ENCODE peak calls at places on chromosomes 13 and 19, in seven cellular contexts. One of them, this sample, is unnamed.

GRCh38 chr19:32041681-32042292 is 303.6 kb upstream of the ZNF507 start:
- DNase-seq in tibial nerve: no peak
- DNase-seq in GM23338: peak
- DNase-seq in OCI-LY7: peak
- DNase-seq in mucosa of descending colon: peak
- DNase-seq in BE2C: peak
- DNase-seq in CD8-positive, alpha-beta T cell: no peak
- DNase-seq in this sample: no peak

GRCh38 chr13:34265016-34265692 is 447.2 kb downstream of the RFC3 start:
- DNase-seq in tibial nerve: no peak
- DNase-seq in GM23338: no peak
- DNase-seq in OCI-LY7: no peak
- DNase-seq in mucosa of descending colon: no peak
- DNase-seq in BE2C: no peak
- DNase-seq in CD8-positive, alpha-beta T cell: no peak
- DNase-seq in this sample: no peak

GRCh38 chr13:100520936-100521765 is 67.4 kb downstream of the GGACT start:
- DNase-seq in tibial nerve: no peak
- DNase-seq in GM23338: peak
- DNase-seq in OCI-LY7: no peak
- DNase-seq in mucosa of descending colon: no peak
- DNase-seq in BE2C: no peak
- DNase-seq in CD8-positive, alpha-beta T cell: no peak
- DNase-seq in this sample: no peak

GRCh38 chr13:95784161-95784880 is 107.4 kb downstream of the DNAJC3 start:
- DNase-seq in tibial nerve: no peak
- DNase-seq in GM23338: no peak
- DNase-seq in OCI-LY7: no peak
- DNase-seq in mucosa of descending colon: no peak
- DNase-seq in BE2C: no peak
- DNase-seq in CD8-positive, alpha-beta T cell: no peak
- DNase-seq in this sample: no peak

GRCh38 chr13:41515491-41516139 is 58.3 kb downstream of the RGCC start:
- DNase-seq in tibial nerve: no peak
- DNase-seq in GM23338: no peak
- DNase-seq in OCI-LY7: no peak
- DNase-seq in mucosa of descending colon: no peak
- DNase-seq in BE2C: no peak
- DNase-seq in CD8-positive, alpha-beta T cell: no peak
- DNase-seq in this sample: no peak

GRCh38 chr19:31718041-31718440 is 368.8 kb upstream of the TSHZ3 start:
- DNase-seq in tibial nerve: no peak
- DNase-seq in GM23338: no peak
- DNase-seq in OCI-LY7: no peak
- DNase-seq in mucosa of descending colon: no peak
- DNase-seq in BE2C: no peak
- DNase-seq in CD8-positive, alpha-beta T cell: no peak
- DNase-seq in this sample: no peak

GRCh38 chr13:65966991-65967451 is 1263.1 kb downstream of the PCDH9 start:
- DNase-seq in tibial nerve: no peak
- DNase-seq in GM23338: peak
- DNase-seq in OCI-LY7: peak
- DNase-seq in mucosa of descending colon: no peak
- DNase-seq in BE2C: peak
- DNase-seq in CD8-positive, alpha-beta T cell: no peak
- DNase-seq in this sample: no peak

GRCh38 chr13:106499905-106500304 is 35.6 kb downstream of the EFNB2 start:
- DNase-seq in tibial nerve: no peak
- DNase-seq in GM23338: no peak
- DNase-seq in OCI-LY7: no peak
- DNase-seq in mucosa of descending colon: no peak
- DNase-seq in BE2C: no peak
- DNase-seq in CD8-positive, alpha-beta T cell: no peak
- DNase-seq in this sample: no peak

GRCh38 chr19:3149526-3150505 is 14.0 kb downstream of the GNA15 start:
- DNase-seq in tibial nerve: no peak
- DNase-seq in GM23338: peak
- DNase-seq in OCI-LY7: no peak
- DNase-seq in mucosa of descending colon: no peak
- DNase-seq in BE2C: no peak
- DNase-seq in CD8-positive, alpha-beta T cell: no peak
- DNase-seq in this sample: no peak

GRCh38 chr13:79423801-79424642 is 18.0 kb upstream of the RBM26 start:
- DNase-seq in tibial nerve: no peak
- DNase-seq in GM23338: peak
- DNase-seq in OCI-LY7: peak
- DNase-seq in mucosa of descending colon: no peak
- DNase-seq in BE2C: no peak
- DNase-seq in CD8-positive, alpha-beta T cell: no peak
- DNase-seq in this sample: peak

GRCh38 chr19:19385900-19386339 is 19.6 kb upstream of the GATAD2A start:
- DNase-seq in tibial nerve: no peak
- DNase-seq in GM23338: peak
- DNase-seq in OCI-LY7: peak
- DNase-seq in mucosa of descending colon: no peak
- DNase-seq in BE2C: no peak
- DNase-seq in CD8-positive, alpha-beta T cell: no peak
- DNase-seq in this sample: no peak

GRCh38 chr19:12331211-12331941 is 2.1 kb downstream of the ZNF563 start:
- DNase-seq in tibial nerve: no peak
- DNase-seq in GM23338: no peak
- DNase-seq in OCI-LY7: peak
- DNase-seq in mucosa of descending colon: no peak
- DNase-seq in BE2C: no peak
- DNase-seq in CD8-positive, alpha-beta T cell: no peak
- DNase-seq in this sample: peak

GRCh38 chr13:61824168-61824567 is 408.5 kb upstream of the PCDH20 start:
- DNase-seq in tibial nerve: no peak
- DNase-seq in GM23338: no peak
- DNase-seq in OCI-LY7: no peak
- DNase-seq in mucosa of descending colon: no peak
- DNase-seq in BE2C: no peak
- DNase-seq in CD8-positive, alpha-beta T cell: no peak
- DNase-seq in this sample: no peak

GRCh38 chr13:52027832-52028231 is 3.3 kb downstream of the UTP14C start:
- DNase-seq in tibial nerve: no peak
- DNase-seq in GM23338: no peak
- DNase-seq in OCI-LY7: no peak
- DNase-seq in mucosa of descending colon: no peak
- DNase-seq in BE2C: no peak
- DNase-seq in CD8-positive, alpha-beta T cell: no peak
- DNase-seq in this sample: no peak

DNA sequence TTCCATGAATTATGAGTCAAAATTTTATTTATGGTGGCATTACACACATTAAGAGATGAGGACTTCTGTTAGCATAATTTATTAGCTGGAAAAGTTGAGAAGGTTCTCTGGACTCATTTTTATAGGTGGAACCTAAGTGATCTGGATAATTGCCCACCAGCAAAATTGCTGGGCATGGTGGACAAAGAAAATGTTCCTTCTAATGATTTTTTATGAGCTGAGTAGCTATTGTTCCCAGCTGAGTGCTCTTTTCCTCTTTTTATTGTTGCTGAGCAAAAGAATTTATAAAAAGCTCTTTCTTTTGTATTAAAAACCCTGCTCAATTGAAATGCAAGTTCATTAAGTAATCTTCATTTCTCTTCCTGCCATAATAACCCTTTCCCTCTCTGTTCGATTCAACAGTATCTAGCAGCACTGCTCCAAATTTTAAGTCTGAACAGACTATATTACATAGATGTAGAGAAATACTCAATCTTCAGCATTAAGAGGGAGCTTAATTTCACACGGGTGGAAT is 88.6 kb downstream of the DNAJC15 start:
- DNase-seq in tibial nerve: no peak
- DNase-seq in GM23338: no peak
- DNase-seq in OCI-LY7: no peak
- DNase-seq in mucosa of descending colon: no peak
- DNase-seq in BE2C: no peak
- DNase-seq in CD8-positive, alpha-beta T cell: no peak
- DNase-seq in this sample: no peak
- TF ChIP-seq CTCF in tibial nerve: no peak
- TF ChIP-seq CTCF in GM23338: no peak
- TF ChIP-seq CTCF in OCI-LY7: no peak
- TF ChIP-seq CTCF in mucosa of descending colon: no peak
- TF ChIP-seq CTCF in BE2C: no peak
- TF ChIP-seq CTCF in CD8-positive, alpha-beta T cell: no peak
- TF ChIP-seq CTCF in this sample: no peak

GRCh38 chr19:54164369-54165068 is 5.0 kb upstream of the LENG1 start:
- DNase-seq in tibial nerve: no peak
- DNase-seq in GM23338: peak
- DNase-seq in OCI-LY7: no peak
- DNase-seq in mucosa of descending colon: peak
- DNase-seq in BE2C: peak
- DNase-seq in CD8-positive, alpha-beta T cell: peak
- DNase-seq in this sample: no peak
- TF ChIP-seq CTCF in tibial nerve: no peak
- TF ChIP-seq CTCF in GM23338: no peak
- TF ChIP-seq CTCF in OCI-LY7: no peak
- TF ChIP-seq CTCF in mucosa of descending colon: no peak
- TF ChIP-seq CTCF in BE2C: no peak
- TF ChIP-seq CTCF in CD8-positive, alpha-beta T cell: no peak
- TF ChIP-seq CTCF in this sample: no peak

GRCh38 chr19:52590728-52591127 is 20.6 kb downstream of the ZNF701 start:
- DNase-seq in tibial nerve: no peak
- DNase-seq in GM23338: peak
- DNase-seq in OCI-LY7: no peak
- DNase-seq in mucosa of descending colon: no peak
- DNase-seq in BE2C: no peak
- DNase-seq in CD8-positive, alpha-beta T cell: no peak
- DNase-seq in this sample: no peak
- TF ChIP-seq CTCF in tibial nerve: no peak
- TF ChIP-seq CTCF in GM23338: peak
- TF ChIP-seq CTCF in OCI-LY7: peak
- TF ChIP-seq CTCF in mucosa of descending colon: no peak
- TF ChIP-seq CTCF in BE2C: no peak
- TF ChIP-seq CTCF in CD8-positive, alpha-beta T cell: no peak
- TF ChIP-seq CTCF in this sample: no peak

GRCh38 chr13:22256111-22256639 is 585.3 kb downstream of the FGF9 start:
- DNase-seq in tibial nerve: no peak
- DNase-seq in GM23338: no peak
- DNase-seq in OCI-LY7: no peak
- DNase-seq in mucosa of descending colon: no peak
- DNase-seq in BE2C: no peak
- DNase-seq in CD8-positive, alpha-beta T cell: no peak
- DNase-seq in this sample: no peak
- TF ChIP-seq CTCF in tibial nerve: no peak
- TF ChIP-seq CTCF in GM23338: peak
- TF ChIP-seq CTCF in OCI-LY7: peak
- TF ChIP-seq CTCF in mucosa of descending colon: no peak
- TF ChIP-seq CTCF in BE2C: peak
- TF ChIP-seq CTCF in CD8-positive, alpha-beta T cell: no peak
- TF ChIP-seq CTCF in this sample: no peak

GRCh38 chr13:99509477-99509876 is 8.2 kb downstream of the TM9SF2 start:
- DNase-seq in tibial nerve: no peak
- DNase-seq in GM23338: no peak
- DNase-seq in OCI-LY7: no peak
- DNase-seq in mucosa of descending colon: no peak
- DNase-seq in BE2C: no peak
- DNase-seq in CD8-positive, alpha-beta T cell: no peak
- DNase-seq in this sample: no peak

GRCh38 chr13:99506632-99507031 is 5.4 kb downstream of the TM9SF2 start:
- DNase-seq in tibial nerve: no peak
- DNase-seq in GM23338: no peak
- DNase-seq in OCI-LY7: peak
- DNase-seq in mucosa of descending colon: no peak
- DNase-seq in BE2C: no peak
- DNase-seq in CD8-positive, alpha-beta T cell: no peak
- DNase-seq in this sample: peak

GRCh38 chr13:99507054-99507453 is 5.8 kb downstream of the TM9SF2 start:
- DNase-seq in tibial nerve: no peak
- DNase-seq in GM23338: no peak
- DNase-seq in OCI-LY7: no peak
- DNase-seq in mucosa of descending colon: no peak
- DNase-seq in BE2C: no peak
- DNase-seq in CD8-positive, alpha-beta T cell: no peak
- DNase-seq in this sample: no peak

GRCh38 chr13:99501952-99502310 is 659 bp downstream of the TM9SF2 start:
- DNase-seq in tibial nerve: no peak
- DNase-seq in GM23338: peak
- DNase-seq in OCI-LY7: peak
- DNase-seq in mucosa of descending colon: peak
- DNase-seq in BE2C: peak
- DNase-seq in CD8-positive, alpha-beta T cell: no peak
- DNase-seq in this sample: no peak

DNA sequence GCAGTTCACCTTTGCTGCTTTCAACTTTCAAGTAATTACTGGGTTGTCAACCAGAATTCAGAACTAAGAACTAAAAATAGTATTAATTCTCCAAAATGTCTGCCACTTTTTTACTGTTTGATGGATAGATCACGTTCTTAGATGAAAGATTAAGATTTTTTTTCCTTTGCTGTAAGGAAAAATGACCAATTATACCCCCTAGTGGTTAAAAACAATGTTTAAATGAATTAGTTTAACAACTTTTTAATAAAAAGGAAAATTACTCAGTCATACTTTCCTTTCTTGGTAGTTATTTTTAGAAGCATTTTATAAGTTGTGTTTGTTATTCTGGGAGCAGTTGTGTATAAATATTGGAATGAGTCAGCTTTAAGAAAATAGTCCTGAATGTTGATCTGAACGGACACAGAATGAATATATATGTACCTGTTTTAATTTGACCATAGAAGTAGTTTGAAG is 4.6 kb downstream of the TM9SF2 start:
- DNase-seq in tibial nerve: no peak
- DNase-seq in GM23338: no peak
- DNase-seq in OCI-LY7: no peak
- DNase-seq in mucosa of descending colon: no peak
- DNase-seq in BE2C: no peak
- DNase-seq in CD8-positive, alpha-beta T cell: no peak
- DNase-seq in this sample: no peak
- TF ChIP-seq CTCF in tibial nerve: peak
- TF ChIP-seq CTCF in GM23338: peak
- TF ChIP-seq CTCF in OCI-LY7: peak
- TF ChIP-seq CTCF in mucosa of descending colon: no peak
- TF ChIP-seq CTCF in BE2C: no peak
- TF ChIP-seq CTCF in CD8-positive, alpha-beta T cell: peak
- TF ChIP-seq CTCF in this sample: no peak

DNA sequence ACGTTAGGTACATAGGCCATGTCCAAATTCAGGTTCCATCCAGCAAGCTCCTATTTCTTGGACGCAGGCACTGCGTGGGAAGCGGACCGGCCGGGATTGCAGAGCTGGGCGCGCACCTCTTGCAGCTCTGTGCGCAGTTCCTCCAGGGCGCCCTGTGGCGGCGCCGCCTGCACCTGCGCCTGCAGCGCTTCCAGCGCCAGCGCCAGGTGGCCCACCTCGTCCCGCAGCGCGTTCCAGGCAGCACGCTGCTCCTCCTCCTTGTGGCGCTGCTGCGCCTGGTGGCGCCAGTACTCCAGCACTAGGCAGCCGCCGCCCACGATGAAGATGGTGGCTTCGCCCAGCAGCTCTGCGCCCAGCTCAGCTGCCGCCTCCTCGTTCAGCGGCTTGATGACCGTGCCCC is 31.1 kb downstream of the OPA3 start:
- DNase-seq in tibial nerve: no peak
- DNase-seq in GM23338: peak
- DNase-seq in OCI-LY7: no peak
- DNase-seq in mucosa of descending colon: peak
- DNase-seq in BE2C: peak
- DNase-seq in CD8-positive, alpha-beta T cell: no peak
- DNase-seq in this sample: no peak
- TF ChIP-seq CTCF in tibial nerve: no peak
- TF ChIP-seq CTCF in GM23338: peak
- TF ChIP-seq CTCF in OCI-LY7: no peak
- TF ChIP-seq CTCF in mucosa of descending colon: peak
- TF ChIP-seq CTCF in BE2C: peak
- TF ChIP-seq CTCF in CD8-positive, alpha-beta T cell: no peak
- TF ChIP-seq CTCF in this sample: no peak

GRCh38 chr19:38544569-38545315 is 73.0 kb downstream of the MAP4K1 start:
- DNase-seq in tibial nerve: no peak
- DNase-seq in GM23338: peak
- DNase-seq in OCI-LY7: peak
- DNase-seq in mucosa of descending colon: no peak
- DNase-seq in BE2C: no peak
- DNase-seq in CD8-positive, alpha-beta T cell: no peak
- DNase-seq in this sample: no peak
- TF ChIP-seq CTCF in tibial nerve: no peak
- TF ChIP-seq CTCF in GM23338: no peak
- TF ChIP-seq CTCF in OCI-LY7: peak
- TF ChIP-seq CTCF in mucosa of descending colon: peak
- TF ChIP-seq CTCF in BE2C: no peak
- TF ChIP-seq CTCF in CD8-positive, alpha-beta T cell: peak
- TF ChIP-seq CTCF in this sample: no peak